ENCODE peak calls at places on chromosomes 2 and 18, in eight cellular contexts. One of them, this sample, is unnamed.
A peak's percentile ranks its signal among the peaks of the same experiment; 100 is the strongest.

GRCh38 chr2:107811376-107811775 is 15.3 kb upstream of the RGPD4 start:
- DNase-seq in IMR-90: no peak
- DNase-seq in mesendoderm: no peak
- DNase-seq in K562: no peak
- DNase-seq in H9: no peak
- DNase-seq in neural progenitor cell: no peak
- DNase-seq in fibroblast of lung: no peak
- DNase-seq in mesenchymal stem cell: no peak
- DNase-seq in this sample: no peak

GRCh38 chr2:162768646-162769045 is 69.9 kb downstream of the KCNH7 start:
- DNase-seq in IMR-90: no peak
- DNase-seq in mesendoderm: peak; percentile 41
- DNase-seq in K562: no peak
- DNase-seq in H9: no peak
- DNase-seq in neural progenitor cell: peak; percentile 73
- DNase-seq in fibroblast of lung: no peak
- DNase-seq in mesenchymal stem cell: peak; percentile 2
- DNase-seq in this sample: no peak

GRCh38 chr2:47174731-47175361 is 19.7 kb upstream of the STPG4 start:
- DNase-seq in IMR-90: peak; percentile 62
- DNase-seq in mesendoderm: peak; percentile 71
- DNase-seq in K562: peak; percentile 53
- DNase-seq in H9: no peak
- DNase-seq in neural progenitor cell: peak; percentile 43
- DNase-seq in fibroblast of lung: peak; percentile 46
- DNase-seq in mesenchymal stem cell: peak; percentile 67
- DNase-seq in this sample: peak; percentile 56

GRCh38 chr18:27599202-27599829 is 414.2 kb upstream of the CHST9 start:
- DNase-seq in IMR-90: peak; percentile 28
- DNase-seq in mesendoderm: peak; percentile 59
- DNase-seq in K562: peak; percentile 39
- DNase-seq in H9: peak; percentile 50
- DNase-seq in neural progenitor cell: peak; percentile 79
- DNase-seq in fibroblast of lung: peak; percentile 34
- DNase-seq in mesenchymal stem cell: peak; percentile 51
- DNase-seq in this sample: peak; percentile 33

GRCh38 chr2:48248251-48248933 is 281.6 kb upstream of the STON1 start:
- DNase-seq in IMR-90: peak; percentile 94
- DNase-seq in mesendoderm: peak; percentile 95
- DNase-seq in K562: no peak
- DNase-seq in H9: peak; percentile 36
- DNase-seq in neural progenitor cell: no peak
- DNase-seq in fibroblast of lung: peak; percentile 93
- DNase-seq in mesenchymal stem cell: peak; percentile 94
- DNase-seq in this sample: peak; percentile 88

GRCh38 chr2:501130-501529 is 176.1 kb downstream of the TMEM18 start:
- DNase-seq in IMR-90: no peak
- DNase-seq in mesendoderm: peak; percentile 60
- DNase-seq in K562: peak; percentile 24
- DNase-seq in H9: no peak
- DNase-seq in neural progenitor cell: peak; percentile 46
- DNase-seq in fibroblast of lung: no peak
- DNase-seq in mesenchymal stem cell: no peak
- DNase-seq in this sample: no peak

GRCh38 chr2:10501980-10502802 is 54.1 kb upstream of the ODC1 start:
- DNase-seq in IMR-90: no peak
- DNase-seq in mesendoderm: no peak
- DNase-seq in K562: no peak
- DNase-seq in H9: no peak
- DNase-seq in neural progenitor cell: no peak
- DNase-seq in fibroblast of lung: no peak
- DNase-seq in mesenchymal stem cell: no peak
- DNase-seq in this sample: no peak

GRCh38 chr2:23596316-23596885 is 211.4 kb downstream of the KLHL29 start:
- DNase-seq in IMR-90: peak; percentile 67
- DNase-seq in mesendoderm: no peak
- DNase-seq in K562: no peak
- DNase-seq in H9: no peak
- DNase-seq in neural progenitor cell: no peak
- DNase-seq in fibroblast of lung: peak; percentile 12
- DNase-seq in mesenchymal stem cell: peak; percentile 93
- DNase-seq in this sample: no peak

GRCh38 chr18:23977709-23978483 is 36.7 kb upstream of the TTC39C start:
- DNase-seq in IMR-90: peak; percentile 44
- DNase-seq in mesendoderm: no peak
- DNase-seq in K562: no peak
- DNase-seq in H9: no peak
- DNase-seq in neural progenitor cell: no peak
- DNase-seq in fibroblast of lung: peak; percentile 22
- DNase-seq in mesenchymal stem cell: no peak
- DNase-seq in this sample: no peak

GRCh38 chr2:139585133-139585532 is 804.9 kb upstream of the NXPH2 start:
- DNase-seq in IMR-90: no peak
- DNase-seq in mesendoderm: no peak
- DNase-seq in K562: no peak
- DNase-seq in H9: no peak
- DNase-seq in neural progenitor cell: no peak
- DNase-seq in fibroblast of lung: no peak
- DNase-seq in mesenchymal stem cell: no peak
- DNase-seq in this sample: no peak

GRCh38 chr18:62634471-62634870 is 80.9 kb upstream of the PHLPP1 start:
- DNase-seq in IMR-90: no peak
- DNase-seq in mesendoderm: no peak
- DNase-seq in K562: no peak
- DNase-seq in H9: no peak
- DNase-seq in neural progenitor cell: no peak
- DNase-seq in fibroblast of lung: no peak
- DNase-seq in mesenchymal stem cell: no peak
- DNase-seq in this sample: no peak

GRCh38 chr18:12516049-12516677 is 108.4 kb downstream of the PRELID3A start:
- DNase-seq in IMR-90: peak; percentile 21
- DNase-seq in mesendoderm: no peak
- DNase-seq in K562: peak; percentile 29
- DNase-seq in H9: no peak
- DNase-seq in neural progenitor cell: no peak
- DNase-seq in fibroblast of lung: peak; percentile 26
- DNase-seq in mesenchymal stem cell: peak; percentile 23
- DNase-seq in this sample: peak; percentile 60

GRCh38 chr2:3682811-3683210 is 20.6 kb upstream of the DCDC2C start:
- DNase-seq in IMR-90: no peak
- DNase-seq in mesendoderm: no peak
- DNase-seq in K562: no peak
- DNase-seq in H9: no peak
- DNase-seq in neural progenitor cell: no peak
- DNase-seq in fibroblast of lung: no peak
- DNase-seq in mesenchymal stem cell: no peak
- DNase-seq in this sample: no peak

GRCh38 chr18:4252840-4253239 is 202.3 kb downstream of the DLGAP1 start:
- DNase-seq in IMR-90: no peak
- DNase-seq in mesendoderm: peak; percentile 66
- DNase-seq in K562: no peak
- DNase-seq in H9: no peak
- DNase-seq in neural progenitor cell: no peak
- DNase-seq in fibroblast of lung: no peak
- DNase-seq in mesenchymal stem cell: no peak
- DNase-seq in this sample: no peak

GRCh38 chr2:205807758-205808157 is 125.5 kb downstream of the NRP2 start:
- DNase-seq in IMR-90: no peak
- DNase-seq in mesendoderm: no peak
- DNase-seq in K562: no peak
- DNase-seq in H9: no peak
- DNase-seq in neural progenitor cell: no peak
- DNase-seq in fibroblast of lung: no peak
- DNase-seq in mesenchymal stem cell: no peak
- DNase-seq in this sample: no peak

GRCh38 chr2:164620873-164621760 is at the start of gene GRB14:
- DNase-seq in IMR-90: no peak
- DNase-seq in mesendoderm: peak; percentile 93
- DNase-seq in K562: no peak
- DNase-seq in H9: peak; percentile 92
- DNase-seq in neural progenitor cell: peak; percentile 72
- DNase-seq in fibroblast of lung: no peak
- DNase-seq in mesenchymal stem cell: peak; percentile 19
- DNase-seq in this sample: peak; percentile 34

GRCh38 chr2:27281855-27282559 is at the start of gene TRIM54:
- DNase-seq in IMR-90: peak; percentile 33
- DNase-seq in mesendoderm: peak; percentile 61
- DNase-seq in K562: no peak
- DNase-seq in H9: no peak
- DNase-seq in neural progenitor cell: no peak
- DNase-seq in fibroblast of lung: no peak
- DNase-seq in mesenchymal stem cell: no peak
- DNase-seq in this sample: no peak

GRCh38 chr2:187499941-187500532 is 52.0 kb upstream of the CALCRL start:
- DNase-seq in IMR-90: peak; percentile 66
- DNase-seq in mesendoderm: peak; percentile 64
- DNase-seq in K562: peak; percentile 45
- DNase-seq in H9: peak; percentile 42
- DNase-seq in neural progenitor cell: peak; percentile 69
- DNase-seq in fibroblast of lung: peak; percentile 74
- DNase-seq in mesenchymal stem cell: peak; percentile 72
- DNase-seq in this sample: peak; percentile 75

GRCh38 chr2:203814661-203815540 is 52.7 kb upstream of the CTLA4 start:
- DNase-seq in IMR-90: peak; percentile 82
- DNase-seq in mesendoderm: peak; percentile 81
- DNase-seq in K562: peak; percentile 48
- DNase-seq in H9: peak; percentile 52
- DNase-seq in neural progenitor cell: peak; percentile 85
- DNase-seq in fibroblast of lung: peak; percentile 85
- DNase-seq in mesenchymal stem cell: peak; percentile 80
- DNase-seq in this sample: peak; percentile 78

GRCh38 chr18:21904856-21905255 is 164.3 kb downstream of the MIB1 start:
- DNase-seq in IMR-90: no peak
- DNase-seq in mesendoderm: no peak
- DNase-seq in K562: no peak
- DNase-seq in H9: no peak
- DNase-seq in neural progenitor cell: no peak
- DNase-seq in fibroblast of lung: no peak
- DNase-seq in mesenchymal stem cell: no peak
- DNase-seq in this sample: no peak

GRCh38 chr2:24339856-24340262 is 20.5 kb downstream of the ITSN2 start:
- DNase-seq in IMR-90: no peak
- DNase-seq in mesendoderm: no peak
- DNase-seq in K562: no peak
- DNase-seq in H9: no peak
- DNase-seq in neural progenitor cell: no peak
- DNase-seq in fibroblast of lung: no peak
- DNase-seq in mesenchymal stem cell: no peak
- DNase-seq in this sample: no peak

GRCh38 chr2:112923237-112923966 is 12.4 kb downstream of the IL37 start:
- DNase-seq in IMR-90: no peak
- DNase-seq in mesendoderm: no peak
- DNase-seq in K562: peak; percentile 76
- DNase-seq in H9: no peak
- DNase-seq in neural progenitor cell: no peak
- DNase-seq in fibroblast of lung: no peak
- DNase-seq in mesenchymal stem cell: no peak
- DNase-seq in this sample: no peak

GRCh38 chr2:196314157-196314556 is 142.8 kb upstream of the STK17B start:
- DNase-seq in IMR-90: no peak
- DNase-seq in mesendoderm: no peak
- DNase-seq in K562: no peak
- DNase-seq in H9: no peak
- DNase-seq in neural progenitor cell: no peak
- DNase-seq in fibroblast of lung: no peak
- DNase-seq in mesenchymal stem cell: no peak
- DNase-seq in this sample: no peak

GRCh38 chr2:98479959-98480524 is 35.4 kb downstream of the INPP4A start:
- DNase-seq in IMR-90: peak; percentile 62
- DNase-seq in mesendoderm: peak; percentile 46
- DNase-seq in K562: no peak
- DNase-seq in H9: no peak
- DNase-seq in neural progenitor cell: no peak
- DNase-seq in fibroblast of lung: peak; percentile 54
- DNase-seq in mesenchymal stem cell: peak; percentile 42
- DNase-seq in this sample: peak; percentile 89
- H3K9ac ChIP-seq in IMR-90: no peak overlapping the region
- H3K9ac ChIP-seq in mesendoderm: no peak overlapping the region
- H3K9ac ChIP-seq in K562: peak overlapping the region; percentile 61
- H3K9ac ChIP-seq in H9: no peak overlapping the region
- H3K9ac ChIP-seq in neural progenitor cell: no peak overlapping the region
- H3K9ac ChIP-seq in fibroblast of lung: no peak overlapping the region
- H3K9ac ChIP-seq in mesenchymal stem cell: peak overlapping the region; percentile 35
- H3K9ac ChIP-seq in this sample: no peak overlapping the region

GRCh38 chr2:56132138-56132537 is 51.7 kb upstream of the CCDC85A start:
- DNase-seq in IMR-90: peak; percentile 47
- DNase-seq in mesendoderm: peak; percentile 46
- DNase-seq in K562: peak; percentile 28
- DNase-seq in H9: no peak
- DNase-seq in neural progenitor cell: peak; percentile 62
- DNase-seq in fibroblast of lung: peak; percentile 59
- DNase-seq in mesenchymal stem cell: peak; percentile 58
- DNase-seq in this sample: peak; percentile 76

GRCh38 chr2:56133441-56133840 is 50.3 kb upstream of the CCDC85A start:
- DNase-seq in IMR-90: no peak
- DNase-seq in mesendoderm: no peak
- DNase-seq in K562: no peak
- DNase-seq in H9: no peak
- DNase-seq in neural progenitor cell: no peak
- DNase-seq in fibroblast of lung: no peak
- DNase-seq in mesenchymal stem cell: no peak
- DNase-seq in this sample: no peak

GRCh38 chr2:56130463-56131070 is 53.2 kb upstream of the CCDC85A start:
- DNase-seq in IMR-90: peak; percentile 31
- DNase-seq in mesendoderm: peak; percentile 53
- DNase-seq in K562: peak; percentile 29
- DNase-seq in H9: peak; percentile 41
- DNase-seq in neural progenitor cell: peak; percentile 58
- DNase-seq in fibroblast of lung: peak; percentile 38
- DNase-seq in mesenchymal stem cell: peak; percentile 57
- DNase-seq in this sample: peak; percentile 78

GRCh38 chr2:56134861-56135260 is 48.9 kb upstream of the CCDC85A start:
- DNase-seq in IMR-90: no peak
- DNase-seq in mesendoderm: no peak
- DNase-seq in K562: no peak
- DNase-seq in H9: no peak
- DNase-seq in neural progenitor cell: no peak
- DNase-seq in fibroblast of lung: no peak
- DNase-seq in mesenchymal stem cell: no peak
- DNase-seq in this sample: no peak

GRCh38 chr2:56133931-56134629 is 49.7 kb upstream of the CCDC85A start:
- DNase-seq in IMR-90: no peak
- DNase-seq in mesendoderm: no peak
- DNase-seq in K562: peak; percentile 57
- DNase-seq in H9: no peak
- DNase-seq in neural progenitor cell: no peak
- DNase-seq in fibroblast of lung: no peak
- DNase-seq in mesenchymal stem cell: no peak
- DNase-seq in this sample: peak; percentile 95
- H3K9ac ChIP-seq in IMR-90: no peak overlapping the region
- H3K9ac ChIP-seq in mesendoderm: no peak overlapping the region
- H3K9ac ChIP-seq in K562: peak overlapping the region; percentile 72
- H3K9ac ChIP-seq in H9: no peak overlapping the region
- H3K9ac ChIP-seq in neural progenitor cell: no peak overlapping the region
- H3K9ac ChIP-seq in fibroblast of lung: no peak overlapping the region
- H3K9ac ChIP-seq in mesenchymal stem cell: no peak overlapping the region
- H3K9ac ChIP-seq in this sample: no peak overlapping the region

GRCh38 chr2:109535217-109535946 is 78.4 kb downstream of the SEPTIN10 start:
- DNase-seq in IMR-90: no peak
- DNase-seq in mesendoderm: no peak
- DNase-seq in K562: no peak
- DNase-seq in H9: no peak
- DNase-seq in neural progenitor cell: no peak
- DNase-seq in fibroblast of lung: no peak
- DNase-seq in mesenchymal stem cell: no peak
- DNase-seq in this sample: no peak
- H3K9ac ChIP-seq in IMR-90: no peak overlapping the region
- H3K9ac ChIP-seq in mesendoderm: no peak overlapping the region
- H3K9ac ChIP-seq in K562: no peak overlapping the region
- H3K9ac ChIP-seq in H9: no peak overlapping the region
- H3K9ac ChIP-seq in neural progenitor cell: no peak overlapping the region
- H3K9ac ChIP-seq in fibroblast of lung: no peak overlapping the region
- H3K9ac ChIP-seq in mesenchymal stem cell: no peak overlapping the region
- H3K9ac ChIP-seq in this sample: no peak overlapping the region

GRCh38 chr2:45610281-45611019 is 617 bp downstream of the SRBD1 start:
- DNase-seq in IMR-90: peak; percentile 59
- DNase-seq in mesendoderm: peak; percentile 93
- DNase-seq in K562: peak; percentile 52
- DNase-seq in H9: peak; percentile 69
- DNase-seq in neural progenitor cell: peak; percentile 75
- DNase-seq in fibroblast of lung: peak; percentile 74
- DNase-seq in mesenchymal stem cell: peak; percentile 78
- DNase-seq in this sample: peak; percentile 80
- H3K9ac ChIP-seq in IMR-90: peak overlapping the region; percentile 65
- H3K9ac ChIP-seq in mesendoderm: peak overlapping the region; percentile 88
- H3K9ac ChIP-seq in K562: peak overlapping the region; percentile 88
- H3K9ac ChIP-seq in H9: peak overlapping the region; percentile 84
- H3K9ac ChIP-seq in neural progenitor cell: no peak overlapping the region
- H3K9ac ChIP-seq in fibroblast of lung: peak overlapping the region; percentile 21
- H3K9ac ChIP-seq in mesenchymal stem cell: peak overlapping the region; percentile 95
- H3K9ac ChIP-seq in this sample: peak overlapping the region; percentile 89